ENCODE peak calls at places on chromosomes 13 and 19, in nine cellular contexts. One of them, this sample, is unnamed.

GRCh38 chr19:51511353-51511752 is 9.8 kb upstream of the SIGLEC12 start:
- DNase-seq in aorta: no peak
- DNase-seq in GM23248: peak; percentile 36
- DNase-seq in thyroid gland: no peak
- DNase-seq in tibial artery: no peak
- DNase-seq in heart left ventricle: no peak
- DNase-seq in IMR-90: no peak
- DNase-seq in psoas muscle: no peak
- DNase-seq in neural progenitor cell: peak; percentile 10
- DNase-seq in this sample: no peak

GRCh38 chr19:3275068-3275582 is 50.7 kb downstream of the CELF5 start:
- DNase-seq in IMR-90: no peak
- DNase-seq in aorta: no peak
- DNase-seq in GM23248: no peak
- DNase-seq in psoas muscle: no peak
- DNase-seq in heart left ventricle: no peak
- DNase-seq in tibial artery: no peak
- DNase-seq in thyroid gland: no peak
- DNase-seq in neural progenitor cell: peak; percentile 87
- DNase-seq in this sample: no peak

GRCh38 chr19:29404951-29405727 is 120.7 kb upstream of the VSTM2B start:
- DNase-seq in heart left ventricle: no peak
- DNase-seq in tibial artery: no peak
- DNase-seq in thyroid gland: no peak
- DNase-seq in aorta: no peak
- DNase-seq in neural progenitor cell: peak; percentile 94
- DNase-seq in IMR-90: no peak
- DNase-seq in GM23248: peak; percentile 2
- DNase-seq in psoas muscle: no peak
- DNase-seq in this sample: no peak

GRCh38 chr13:65551208-65551607 is 1678.9 kb downstream of the PCDH9 start:
- DNase-seq in GM23248: no peak
- DNase-seq in psoas muscle: no peak
- DNase-seq in neural progenitor cell: no peak
- DNase-seq in tibial artery: no peak
- DNase-seq in IMR-90: no peak
- DNase-seq in aorta: no peak
- DNase-seq in heart left ventricle: no peak
- DNase-seq in thyroid gland: no peak
- DNase-seq in this sample: no peak

GRCh38 chr13:50453238-50453637 is 390.3 kb downstream of the DLEU7 start:
- DNase-seq in IMR-90: peak; percentile 5
- DNase-seq in aorta: no peak
- DNase-seq in heart left ventricle: no peak
- DNase-seq in tibial artery: no peak
- DNase-seq in GM23248: peak; percentile 57
- DNase-seq in psoas muscle: no peak
- DNase-seq in neural progenitor cell: no peak
- DNase-seq in thyroid gland: no peak
- DNase-seq in this sample: no peak

GRCh38 chr19:7395793-7396192 is 47.1 kb downstream of the ARHGEF18 start:
- DNase-seq in thyroid gland: no peak
- DNase-seq in heart left ventricle: no peak
- DNase-seq in neural progenitor cell: no peak
- DNase-seq in aorta: no peak
- DNase-seq in IMR-90: no peak
- DNase-seq in psoas muscle: no peak
- DNase-seq in tibial artery: no peak
- DNase-seq in GM23248: no peak
- DNase-seq in this sample: no peak

GRCh38 chr19:55113570-55114039 is 3.8 kb downstream of the PPP1R12C start:
- DNase-seq in IMR-90: peak; percentile 92
- DNase-seq in thyroid gland: peak; percentile 96
- DNase-seq in psoas muscle: peak; percentile 91
- DNase-seq in heart left ventricle: peak; percentile 94
- DNase-seq in GM23248: peak; percentile 96
- DNase-seq in aorta: peak; percentile 89
- DNase-seq in neural progenitor cell: peak; percentile 82
- DNase-seq in tibial artery: peak; percentile 97
- DNase-seq in this sample: peak; percentile 98

GRCh38 chr13:99905224-99905623 is 66.3 kb downstream of the ZIC5 start:
- DNase-seq in psoas muscle: no peak
- DNase-seq in neural progenitor cell: no peak
- DNase-seq in aorta: no peak
- DNase-seq in tibial artery: no peak
- DNase-seq in IMR-90: no peak
- DNase-seq in heart left ventricle: no peak
- DNase-seq in GM23248: no peak
- DNase-seq in thyroid gland: no peak
- DNase-seq in this sample: no peak

GRCh38 chr13:109727251-109727650 is 59.1 kb downstream of the IRS2 start:
- DNase-seq in aorta: no peak
- DNase-seq in neural progenitor cell: no peak
- DNase-seq in psoas muscle: no peak
- DNase-seq in heart left ventricle: no peak
- DNase-seq in thyroid gland: no peak
- DNase-seq in IMR-90: no peak
- DNase-seq in GM23248: no peak
- DNase-seq in tibial artery: no peak
- DNase-seq in this sample: no peak

GRCh38 chr19:1655131-1655981 is 2.9 kb upstream of the TCF3 start:
- DNase-seq in GM23248: no peak
- DNase-seq in neural progenitor cell: no peak
- DNase-seq in psoas muscle: no peak
- DNase-seq in heart left ventricle: no peak
- DNase-seq in tibial artery: no peak
- DNase-seq in aorta: no peak
- DNase-seq in IMR-90: no peak
- DNase-seq in thyroid gland: no peak
- DNase-seq in this sample: no peak

GRCh38 chr19:5075603-5076002 is 106.7 kb downstream of the KDM4B start:
- DNase-seq in tibial artery: no peak
- DNase-seq in neural progenitor cell: no peak
- DNase-seq in GM23248: no peak
- DNase-seq in psoas muscle: no peak
- DNase-seq in thyroid gland: no peak
- DNase-seq in aorta: no peak
- DNase-seq in heart left ventricle: no peak
- DNase-seq in IMR-90: no peak
- DNase-seq in this sample: no peak

GRCh38 chr13:85638815-85639393 is 160.3 kb downstream of the SLITRK6 start:
- DNase-seq in psoas muscle: peak; percentile 38
- DNase-seq in tibial artery: no peak
- DNase-seq in IMR-90: no peak
- DNase-seq in thyroid gland: no peak
- DNase-seq in GM23248: no peak
- DNase-seq in aorta: no peak
- DNase-seq in neural progenitor cell: no peak
- DNase-seq in heart left ventricle: no peak
- DNase-seq in this sample: no peak

GRCh38 chr13:27476943-27477681 is 26.7 kb upstream of the MTIF3 start:
- DNase-seq in GM23248: peak; percentile 83
- DNase-seq in heart left ventricle: no peak
- DNase-seq in thyroid gland: no peak
- DNase-seq in neural progenitor cell: no peak
- DNase-seq in psoas muscle: no peak
- DNase-seq in IMR-90: peak; percentile 50
- DNase-seq in tibial artery: no peak
- DNase-seq in aorta: no peak
- DNase-seq in this sample: no peak

DNA sequence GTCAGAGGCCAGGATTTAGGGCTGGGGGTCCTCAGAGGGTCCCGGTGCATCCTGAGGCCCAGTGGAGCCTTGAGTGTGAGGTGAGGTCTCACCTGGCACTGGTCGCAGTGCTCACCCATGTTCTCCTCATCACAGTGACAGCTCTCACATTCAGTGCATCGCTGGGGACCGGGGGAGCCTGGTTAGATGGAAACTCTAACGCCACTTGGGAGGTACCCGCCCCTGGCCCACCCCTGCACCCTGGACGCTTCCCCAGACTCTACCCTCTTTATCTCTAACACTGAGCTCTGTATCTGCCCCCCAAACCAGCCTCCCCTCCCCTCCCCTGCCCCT is 3.0 kb downstream of the HRC start:
- DNase-seq in heart left ventricle: no peak
- DNase-seq in thyroid gland: no peak
- DNase-seq in tibial artery: no peak
- DNase-seq in aorta: no peak
- DNase-seq in IMR-90: no peak
- DNase-seq in GM23248: no peak
- DNase-seq in psoas muscle: no peak
- DNase-seq in neural progenitor cell: no peak
- DNase-seq in this sample: no peak
- H3K4me3 ChIP-seq in heart left ventricle: peak overlapping the region; percentile 74
- H3K4me3 ChIP-seq in thyroid gland: no peak overlapping the region
- H3K4me3 ChIP-seq in tibial artery: no peak overlapping the region
- H3K4me3 ChIP-seq in aorta: no peak overlapping the region
- H3K4me3 ChIP-seq in IMR-90: no peak overlapping the region
- H3K4me3 ChIP-seq in GM23248: no peak overlapping the region
- H3K4me3 ChIP-seq in psoas muscle: peak overlapping the region; percentile 77
- H3K4me3 ChIP-seq in neural progenitor cell: no peak overlapping the region
- H3K4me3 ChIP-seq in this sample: peak overlapping the region; percentile 47

GRCh38 chr19:32971715-32972540 is at the start of the genes CEP89 and FAAP24:
- DNase-seq in GM23248: peak; percentile 99
- DNase-seq in IMR-90: peak; percentile 99
- DNase-seq in tibial artery: peak; percentile 99
- DNase-seq in thyroid gland: peak; percentile 99
- DNase-seq in aorta: peak; percentile 99
- DNase-seq in psoas muscle: peak; percentile 98
- DNase-seq in neural progenitor cell: peak; percentile 99
- DNase-seq in heart left ventricle: peak; percentile 97
- DNase-seq in this sample: peak; percentile 96

GRCh38 chr19:32976223-32976805 is 4.3 kb downstream of the FAAP24 start:
- DNase-seq in IMR-90: peak; percentile 62
- DNase-seq in tibial artery: no peak
- DNase-seq in heart left ventricle: peak; percentile 60
- DNase-seq in thyroid gland: peak; percentile 88
- DNase-seq in psoas muscle: peak; percentile 77
- DNase-seq in aorta: peak; percentile 79
- DNase-seq in neural progenitor cell: peak; percentile 43
- DNase-seq in GM23248: peak; percentile 67
- DNase-seq in this sample: peak; percentile 69

GRCh38 chr19:32977269-32977668 is 5.2 kb downstream of the FAAP24 start:
- DNase-seq in tibial artery: no peak
- DNase-seq in psoas muscle: no peak
- DNase-seq in GM23248: no peak
- DNase-seq in IMR-90: peak; percentile 36
- DNase-seq in neural progenitor cell: no peak
- DNase-seq in aorta: no peak
- DNase-seq in thyroid gland: no peak
- DNase-seq in heart left ventricle: no peak
- DNase-seq in this sample: no peak
- H3K27ac ChIP-seq in tibial artery: no peak overlapping the region
- H3K27ac ChIP-seq in psoas muscle: no peak overlapping the region
- H3K27ac ChIP-seq in GM23248: no peak overlapping the region
- H3K27ac ChIP-seq in IMR-90: no peak overlapping the region
- H3K27ac ChIP-seq in neural progenitor cell: no peak overlapping the region
- H3K27ac ChIP-seq in aorta: no peak overlapping the region
- H3K27ac ChIP-seq in thyroid gland: no peak overlapping the region
- H3K27ac ChIP-seq in heart left ventricle: no peak overlapping the region
- H3K27ac ChIP-seq in this sample: peak overlapping the region; percentile 18

GRCh38 chr19:40422428-40423226 is 3.2 kb downstream of the SERTAD1 start:
- DNase-seq in aorta: no peak
- DNase-seq in thyroid gland: no peak
- DNase-seq in psoas muscle: no peak
- DNase-seq in IMR-90: no peak
- DNase-seq in heart left ventricle: no peak
- DNase-seq in GM23248: no peak
- DNase-seq in tibial artery: no peak
- DNase-seq in neural progenitor cell: no peak
- DNase-seq in this sample: no peak

GRCh38 chr19:40424637-40425449 is 949 bp downstream of the SERTAD1 start:
- DNase-seq in psoas muscle: no peak
- DNase-seq in tibial artery: no peak
- DNase-seq in IMR-90: peak; percentile 13
- DNase-seq in neural progenitor cell: peak; percentile 50
- DNase-seq in heart left ventricle: no peak
- DNase-seq in thyroid gland: no peak
- DNase-seq in aorta: no peak
- DNase-seq in GM23248: peak; percentile 54
- DNase-seq in this sample: no peak

GRCh38 chr19:40425450-40426287 is at the start of gene SERTAD1:
- DNase-seq in aorta: peak; percentile 100
- DNase-seq in neural progenitor cell: peak; percentile 100
- DNase-seq in heart left ventricle: peak; percentile 100
- DNase-seq in psoas muscle: peak; percentile 100
- DNase-seq in thyroid gland: peak; percentile 100
- DNase-seq in IMR-90: peak; percentile 99
- DNase-seq in GM23248: peak; percentile 100
- DNase-seq in tibial artery: peak; percentile 100
- DNase-seq in this sample: peak; percentile 100

GRCh38 chr19:40423227-40423566 is 2.6 kb downstream of the SERTAD1 start:
- DNase-seq in heart left ventricle: no peak
- DNase-seq in tibial artery: no peak
- DNase-seq in psoas muscle: no peak
- DNase-seq in thyroid gland: no peak
- DNase-seq in IMR-90: no peak
- DNase-seq in GM23248: no peak
- DNase-seq in aorta: no peak
- DNase-seq in neural progenitor cell: no peak
- DNase-seq in this sample: no peak

GRCh38 chr19:40423938-40424337 is 1.9 kb downstream of the SERTAD1 start:
- DNase-seq in heart left ventricle: no peak
- DNase-seq in IMR-90: no peak
- DNase-seq in aorta: no peak
- DNase-seq in tibial artery: no peak
- DNase-seq in neural progenitor cell: no peak
- DNase-seq in thyroid gland: no peak
- DNase-seq in GM23248: no peak
- DNase-seq in psoas muscle: no peak
- DNase-seq in this sample: no peak
- H3K4me3 ChIP-seq in heart left ventricle: peak overlapping the region; percentile 95
- H3K4me3 ChIP-seq in IMR-90: peak overlapping the region; percentile 8
- H3K4me3 ChIP-seq in aorta: no peak overlapping the region
- H3K4me3 ChIP-seq in tibial artery: peak overlapping the region; percentile 67
- H3K4me3 ChIP-seq in neural progenitor cell: no peak overlapping the region
- H3K4me3 ChIP-seq in thyroid gland: no peak overlapping the region
- H3K4me3 ChIP-seq in GM23248: peak overlapping the region; percentile 98
- H3K4me3 ChIP-seq in psoas muscle: peak overlapping the region; percentile 88
- H3K4me3 ChIP-seq in this sample: peak overlapping the region; percentile 81

DNA sequence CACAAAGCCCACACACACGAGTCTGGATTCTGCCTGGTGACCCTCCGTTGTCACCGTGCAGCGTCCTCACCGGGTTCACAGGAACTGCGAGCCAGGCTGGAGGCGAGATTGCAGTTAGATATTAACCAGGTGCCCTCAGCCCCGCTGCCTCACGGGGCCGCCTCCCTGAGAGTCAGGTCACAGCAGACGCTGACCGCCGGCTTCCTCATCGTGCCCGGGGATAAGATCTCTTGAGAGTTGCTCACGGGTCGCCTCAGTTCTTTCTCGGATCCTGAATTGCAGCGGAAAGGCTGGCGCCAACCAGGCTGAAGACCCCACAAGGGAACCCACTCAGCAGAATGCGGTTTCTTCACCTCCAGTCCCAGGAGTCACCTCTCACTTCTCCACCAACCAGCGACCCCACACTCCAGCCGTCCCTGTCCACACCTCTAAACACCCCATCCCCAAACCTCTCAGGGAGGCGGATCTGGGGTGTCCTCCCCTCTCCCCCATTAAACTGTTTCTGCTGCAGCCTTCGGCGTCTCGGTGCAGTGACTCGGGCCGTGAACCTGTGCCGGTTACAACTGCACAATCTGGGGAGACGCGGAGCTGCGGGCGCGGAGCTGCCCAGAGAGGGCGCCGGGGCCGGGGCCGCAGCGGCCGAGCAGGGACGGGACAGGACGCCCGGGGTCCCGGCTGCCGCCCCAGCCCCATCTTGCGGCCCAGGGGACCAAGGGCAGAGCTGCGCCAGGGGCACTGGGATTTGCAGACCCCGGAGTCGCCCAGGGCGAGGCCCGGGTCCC is 591 bp downstream of the ZNF823 start:
- DNase-seq in aorta: peak; percentile 64
- DNase-seq in neural progenitor cell: peak; percentile 71
- DNase-seq in thyroid gland: peak; percentile 73
- DNase-seq in IMR-90: peak; percentile 12
- DNase-seq in psoas muscle: peak; percentile 72
- DNase-seq in tibial artery: peak; percentile 70
- DNase-seq in heart left ventricle: peak; percentile 30
- DNase-seq in GM23248: peak; percentile 70
- DNase-seq in this sample: peak; percentile 23
- H3K27ac ChIP-seq in aorta: no peak overlapping the region
- H3K27ac ChIP-seq in neural progenitor cell: peak overlapping the region; percentile 42
- H3K27ac ChIP-seq in thyroid gland: peak overlapping the region; percentile 84
- H3K27ac ChIP-seq in IMR-90: peak overlapping the region; percentile 43
- H3K27ac ChIP-seq in psoas muscle: peak overlapping the region; percentile 75
- H3K27ac ChIP-seq in tibial artery: peak overlapping the region; percentile 88
- H3K27ac ChIP-seq in heart left ventricle: peak overlapping the region; percentile 89
- H3K27ac ChIP-seq in GM23248: peak overlapping the region; percentile 40
- H3K27ac ChIP-seq in this sample: peak overlapping the region; percentile 95

This sample was measured in heart right ventricle.